ENCODE peak calls at places on chromosomes 6 and 20, in five cellular contexts. S is lower leg skin; O is CD4-positive, alpha-beta T cell; X is progenitor cell of endocrine pancreas; P is prostate gland. G is an unnamed sample.

GRCh38 chr6:84554706-84555105 is 209.7 kb downstream of the TBX18 start:
- DNase-seq in S (no peak), O (no peak), X (no peak), P (no peak), G (no peak)

GRCh38 chr6:13733178-13733851 is 21.7 kb upstream of the RANBP9 start:
- DNase-seq in S (peak), O (no peak), X (no peak), P (peak), G (peak)

GRCh38 chr6:107894821-107895396 is 63.1 kb downstream of the SEC63 start:
- DNase-seq in S (no peak), O (no peak), X (no peak), P (peak), G (no peak)

GRCh38 chr6:50762798-50763197 is 49.5 kb downstream of the TFAP2D start:
- DNase-seq in S (no peak), O (no peak), X (no peak), P (no peak), G (no peak)

GRCh38 chr6:29752451-29753308 is 29.4 kb downstream of the HLA-F start:
- DNase-seq in S (peak), O (peak), X (peak), P (peak), G (peak)

GRCh38 chr6:170134077-170135040 is 156.5 kb downstream of the DLL1 start:
- DNase-seq in S (peak), O (peak), X (peak), P (no peak), G (peak)

GRCh38 chr6:6131492-6132109 is 124.9 kb upstream of the NRN1 start:
- DNase-seq in S (no peak), O (no peak), X (no peak), P (no peak), G (no peak)

GRCh38 chr6:127207591-127208120 is 59.0 kb upstream of the RNF146 start:
- DNase-seq in S (no peak), O (no peak), X (no peak), P (no peak), G (no peak)

GRCh38 chr20:56445130-56445529 is 23.3 kb upstream of the RTF2 start:
- DNase-seq in S (no peak), O (no peak), X (no peak), P (no peak), G (no peak)

GRCh38 chr20:16415079-16415478 is 158.2 kb downstream of the KIF16B start:
- DNase-seq in S (no peak), O (no peak), X (no peak), P (no peak), G (no peak)

GRCh38 chr6:38730136-38730862 is 15.2 kb downstream of the DNAH8 start:
- DNase-seq in S (no peak), O (no peak), X (no peak), P (peak), G (no peak)

GRCh38 chr6:152952866-152953509 is 29.9 kb downstream of the FBXO5 start:
- DNase-seq in S (no peak), O (no peak), X (no peak), P (no peak), G (no peak)

GRCh38 chr20:1934578-1935573 is 39.7 kb downstream of the SIRPA start:
- DNase-seq in S (peak), O (no peak), X (no peak), P (no peak), G (no peak)

GRCh38 chr6:49646130-49646824 is 9.6 kb upstream of the RHAG start:
- DNase-seq in S (no peak), O (no peak), X (no peak), P (no peak), G (no peak)

GRCh38 chr6:5943591-5943990 is 63.1 kb downstream of the NRN1 start:
- DNase-seq in S (no peak), O (no peak), X (no peak), P (no peak), G (no peak)

GRCh38 chr6:122620902-122621301 is 10.7 kb downstream of the PKIB start:
- DNase-seq in S (no peak), O (no peak), X (no peak), P (no peak), G (no peak)

GRCh38 chr6:83429857-83430605 is 820 bp downstream of the ME1 start:
- DNase-seq in S (no peak), O (no peak), X (no peak), P (peak), G (no peak)

GRCh38 chr6:130760006-130760405 is 67.2 kb upstream of the SMLR1 start:
- DNase-seq in S (no peak), O (no peak), X (no peak), P (no peak), G (no peak)

GRCh38 chr20:52972965-52973819 is 1.0 kb downstream of the TSHZ2 start:
- DNase-seq in S (peak), O (peak), X (peak), P (peak), G (peak)

GRCh38 chr6:43181942-43182860 is at the start of gene CUL9:
- DNase-seq in S (peak), O (peak), X (peak), P (peak), G (peak)

GRCh38 chr20:5933802-5934436 is 16.4 kb downstream of the TRMT6 start:
- DNase-seq in S (no peak), O (no peak), X (no peak), P (no peak), G (no peak)

GRCh38 chr6:167758309-167759023 is 68.2 kb upstream of the AFDN start:
- DNase-seq in S (no peak), O (no peak), X (no peak), P (no peak), G (no peak)

GRCh38 chr6:26268659-26269402 is 96.2 kb upstream of the BTN3A2 start:
- DNase-seq in S (no peak), O (no peak), X (peak), P (no peak), G (no peak)

GRCh38 chr6:33619166-33619565 is 2.0 kb upstream of the ITPR3 start:
- DNase-seq in S (no peak), O (no peak), X (no peak), P (no peak), G (no peak)

GRCh38 chr6:111837641-111838500 is 35.4 kb downstream of the FYN start:
- DNase-seq in S (no peak), O (no peak), X (no peak), P (no peak), G (no peak)

GRCh38 chr6:6661684-6662083 is 73.2 kb downstream of the LY86 start:
- DNase-seq in S (peak), O (no peak), X (no peak), P (no peak), G (no peak)

GRCh38 chr6:69704916-69705315 is 91.9 kb downstream of the LMBRD1 start:
- DNase-seq in S (no peak), O (no peak), X (no peak), P (no peak), G (no peak)

GRCh38 chr6:56051199-56051598 is 175.8 kb upstream of the BMP5 start:
- DNase-seq in S (no peak), O (no peak), X (no peak), P (no peak), G (no peak)

GRCh38 chr6:56382416-56382940 is 135.1 kb upstream of the COL21A1 start:
- DNase-seq in S (no peak), O (no peak), X (no peak), P (no peak), G (no peak)

GRCh38 chr6:127291495-127291894 is 24.8 kb downstream of the RNF146 start:
- DNase-seq in S (no peak), O (no peak), X (no peak), P (no peak), G (no peak)

GRCh38 chr6:42136508-42137191 is 5.8 kb downstream of the C6orf132 start:
- DNase-seq in S (no peak), O (no peak), X (no peak), P (no peak), G (no peak)

GRCh38 chr6:139534472-139535115 is 160.1 kb upstream of the CITED2 start:
- DNase-seq in S (no peak), O (no peak), X (no peak), P (no peak), G (no peak)

GRCh38 chr6:116370717-116371383 is at the start of gene DSE:
- DNase-seq in S (peak), O (peak), X (peak), P (peak), G (peak)

GRCh38 chr6:105275542-105275941 is 95.7 kb upstream of the POPDC3 start:
- DNase-seq in S (no peak), O (no peak), X (no peak), P (no peak), G (no peak)

GRCh38 chr6:105276374-105276773 is 96.6 kb upstream of the POPDC3 start:
- DNase-seq in S (no peak), O (no peak), X (no peak), P (no peak), G (no peak)

GRCh38 chr6:105272783-105273182 is 93.0 kb upstream of the POPDC3 start:
- DNase-seq in S (no peak), O (no peak), X (no peak), P (no peak), G (no peak)

GRCh38 chr6:105273589-105273988 is 93.8 kb upstream of the POPDC3 start:
- DNase-seq in S (no peak), O (no peak), X (no peak), P (no peak), G (no peak)

GRCh38 chr6:105274678-105275077 is 94.9 kb upstream of the POPDC3 start:
- DNase-seq in S (no peak), O (no peak), X (no peak), P (no peak), G (no peak)
- TF ChIP-seq CTCF in S (no peak), O (no peak), X (no peak), P (no peak), G (no peak)

GRCh38 chr20:45392733-45393132 is 14.6 kb upstream of the TP53TG5 start:
- DNase-seq in S (no peak), O (no peak), X (no peak), P (no peak), G (no peak)
- TF ChIP-seq CTCF in S (no peak), O (no peak), X (no peak), P (no peak), G (no peak)

GRCh38 chr6:95243091-95243490 is 334.2 kb upstream of the MANEA start:
- DNase-seq in S (no peak), O (no peak), X (no peak), P (no peak), G (no peak)

GRCh38 chr6:95249661-95250060 is 327.7 kb upstream of the MANEA start:
- DNase-seq in S (no peak), O (no peak), X (no peak), P (no peak), G (no peak)

GRCh38 chr6:95244749-95245148 is 332.6 kb upstream of the MANEA start:
- DNase-seq in S (no peak), O (no peak), X (no peak), P (no peak), G (no peak)

GRCh38 chr6:95249176-95249575 is 328.2 kb upstream of the MANEA start:
- DNase-seq in S (no peak), O (no peak), X (no peak), P (no peak), G (no peak)

GRCh38 chr6:95248501-95248900 is 328.8 kb upstream of the MANEA start:
- DNase-seq in S (no peak), O (no peak), X (no peak), P (no peak), G (no peak)
- TF ChIP-seq CTCF in S (no peak), O (no peak), X (no peak), P (no peak), G (no peak)

DNA sequence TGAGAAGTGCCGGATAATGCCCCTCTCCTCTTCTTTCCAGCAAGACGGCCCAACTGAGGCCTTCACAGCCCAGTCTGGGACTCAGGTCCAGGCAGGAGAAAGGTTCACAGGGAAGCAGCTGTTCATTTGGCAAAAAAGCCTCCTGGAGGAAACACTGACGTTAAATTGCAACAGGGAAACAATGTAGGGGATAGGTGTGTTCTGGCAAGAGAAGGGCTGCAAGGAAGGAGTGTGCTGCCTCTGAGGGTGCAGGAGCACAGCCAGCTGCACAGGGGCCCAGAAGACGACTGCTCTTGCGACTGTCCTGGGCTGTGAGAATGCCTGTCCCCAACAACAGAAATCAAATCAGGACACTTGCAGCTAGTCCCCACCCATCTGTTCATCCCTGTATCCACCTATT is 70.6 kb upstream of the PMEPA1 start:
- DNase-seq in S (no peak), O (no peak), X (no peak), P (no peak), G (no peak)
- TF ChIP-seq CTCF in S (no peak), O (no peak), X (no peak), P (no peak), G (no peak)

GRCh38 chr6:46784535-46784934 is 8.7 kb upstream of the MEP1A start:
- DNase-seq in S (no peak), O (no peak), X (no peak), P (no peak), G (no peak)

GRCh38 chr6:46777476-46778346 is 15.5 kb upstream of the MEP1A start:
- DNase-seq in S (no peak), O (no peak), X (no peak), P (no peak), G (no peak)

GRCh38 chr6:46776070-46776752 is 17.0 kb upstream of the MEP1A start:
- DNase-seq in S (no peak), O (no peak), X (no peak), P (no peak), G (no peak)

DNA sequence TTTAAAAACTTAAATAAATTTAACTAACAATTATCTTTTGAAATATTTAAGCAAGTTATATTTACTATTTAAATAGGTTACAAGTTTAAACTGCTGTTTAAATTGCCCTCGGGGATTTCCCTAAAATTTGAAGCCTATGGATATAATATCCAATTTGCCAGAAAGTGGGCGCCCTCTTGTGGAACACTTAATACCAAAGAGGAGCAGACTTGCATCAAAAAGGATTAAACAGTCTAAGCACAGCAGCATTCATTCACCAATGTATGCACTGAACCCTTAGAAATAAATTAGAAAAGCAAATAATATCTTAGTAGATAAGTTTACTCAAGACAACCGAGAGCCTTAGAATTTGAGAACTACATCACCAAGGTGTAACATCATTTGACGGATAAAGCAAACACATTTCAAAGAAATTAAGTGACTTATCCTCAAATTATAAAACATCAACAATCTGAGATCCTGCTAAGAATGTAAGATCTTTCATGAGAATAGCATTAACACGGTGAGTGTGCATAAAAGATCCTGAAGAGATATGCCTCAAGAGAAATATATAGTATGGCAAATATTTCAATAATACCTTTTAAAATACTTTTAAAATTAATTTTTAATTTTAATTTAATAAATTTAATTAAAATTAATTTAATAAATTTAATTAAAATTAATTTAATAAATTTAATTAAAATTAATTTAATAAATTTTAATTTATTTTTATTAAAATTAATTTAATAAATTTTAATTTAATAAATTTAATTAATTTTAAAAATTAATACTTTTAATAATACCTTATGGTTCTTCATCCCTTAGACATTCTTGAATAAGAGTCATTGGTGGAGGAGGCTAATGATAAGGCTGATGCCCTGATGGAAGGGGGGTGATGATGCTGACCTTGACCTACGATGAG is 11.5 kb upstream of the MEP1A start:
- DNase-seq in S (no peak), O (no peak), X (peak), P (peak), G (peak)
- TF ChIP-seq CTCF in S (no peak), O (peak), X (peak), P (peak), G (peak)

G was measured in ovary.